ENCODE peak calls at places on chromosomes 3 and 15, in six cellular contexts. O, M, R, Z, T and A are unnamed samples.
A peak's percentile ranks its signal among the peaks of the same experiment; 100 is the strongest.

GRCh38 chr3:377158-377561 is 180.6 kb downstream of the CHL1 start:
- DNase-seq in R (peak; percentile 44), T (peak; percentile 8), M (no peak), Z (no peak), O (no peak), A (no peak)

GRCh38 chr3:194572131-194572789 is 61.0 kb downstream of the TMEM44 start:
- DNase-seq in M (no peak), R (no peak), Z (no peak), T (peak; percentile 20), O (peak; percentile 83), A (no peak)

GRCh38 chr3:126151562-126152302 is 28.7 kb downstream of the ALDH1L1 start:
- DNase-seq in O (no peak), M (no peak), T (no peak), Z (no peak), R (no peak), A (no peak)

GRCh38 chr15:68209272-68209671 is 4.1 kb upstream of the CALML4 start:
- DNase-seq in T (no peak), R (no peak), M (no peak), Z (no peak), O (no peak), A (no peak)

GRCh38 chr3:146160233-146160963 is 586 bp downstream of the PLOD2 start:
- DNase-seq in T (peak; percentile 59), O (no peak), M (no peak), Z (no peak), R (peak; percentile 73), A (peak; percentile 68)

GRCh38 chr3:43923101-43923979 is 232.6 kb downstream of the ABHD5 start:
- DNase-seq in M (no peak), R (peak; percentile 5), T (peak; percentile 43), O (no peak), Z (no peak), A (no peak)

GRCh38 chr3:39107874-39108308 is 411 bp downstream of the TTC21A start:
- DNase-seq in T (no peak), Z (no peak), O (no peak), R (peak; percentile 55), M (no peak), A (no peak)

GRCh38 chr3:1552831-1553230 is 460.0 kb downstream of the CNTN6 start:
- DNase-seq in M (no peak), R (no peak), T (no peak), O (no peak), Z (no peak), A (no peak)

GRCh38 chr15:41510728-41511127 is 2.9 kb downstream of the LTK start:
- DNase-seq in O (no peak), R (no peak), T (no peak), M (no peak), Z (no peak), A (no peak)

GRCh38 chr3:129359102-129359461 is 69.4 kb downstream of the EFCAB12 start:
- DNase-seq in Z (no peak), M (no peak), O (no peak), T (no peak), R (no peak), A (no peak)

GRCh38 chr3:123449092-123449985 is 449 bp upstream of the ADCY5 start:
- DNase-seq in O (no peak), Z (no peak), R (no peak), M (no peak), T (peak; percentile 76), A (peak; percentile 59)

GRCh38 chr3:170360916-170361315 is 3.4 kb downstream of the SKIL start:
- DNase-seq in Z (no peak), T (no peak), O (no peak), R (no peak), M (no peak), A (no peak)